ENCODE peak calls at places on chromosomes 11 and 22, in five cellular contexts. R, D, X, C and G are unnamed samples.

GRCh38 chr22:40414838-40415505 is 44.6 kb downstream of the SGSM3 start:
- DNase-seq in R (no peak), D (no peak), X (no peak), C (no peak), G (no peak)

GRCh38 chr11:2445948-2446551 is 1.2 kb downstream of the KCNQ1 start:
- DNase-seq in R (no peak), D (no peak), X (no peak), C (no peak), G (no peak)

GRCh38 chr11:118883368-118884071 is at the start of gene CXCR5:
- DNase-seq in R (peak; percentile 35), D (no peak), X (peak; percentile 18), C (no peak), G (peak; percentile 59)

GRCh38 chr11:29063630-29064361 is 953.0 kb downstream of the KCNA4 start:
- DNase-seq in R (peak; percentile 82), D (no peak), X (no peak), C (no peak), G (peak; percentile 14)

GRCh38 chr11:113873241-113873626 is 2.1 kb downstream of the USP28 start:
- DNase-seq in R (peak; percentile 32), D (no peak), X (no peak), C (no peak), G (peak; percentile 32)

GRCh38 chr22:42880815-42881214 is 23.7 kb upstream of the ARFGAP3 start:
- DNase-seq in R (no peak), D (no peak), X (no peak), C (no peak), G (no peak)

GRCh38 chr11:130769782-130770565 is 146.3 kb downstream of the SNX19 start:
- DNase-seq in R (peak; percentile 57), D (no peak), X (no peak), C (no peak), G (peak; percentile 22)

GRCh38 chr11:3156282-3156660 is 8.8 kb downstream of the OSBPL5 start:
- DNase-seq in R (no peak), D (no peak), X (no peak), C (no peak), G (no peak)

GRCh38 chr11:132022718-132023117 is 652.3 kb downstream of the NTM start:
- DNase-seq in R (peak; percentile 81), D (no peak), X (no peak), C (no peak), G (no peak)

GRCh38 chr22:27990879-27991278 is 71.8 kb upstream of the PITPNB start:
- DNase-seq in R (peak; percentile 8), D (peak; percentile 21), X (peak; percentile 78), C (peak; percentile 61), G (peak; percentile 49)

GRCh38 chr11:60847281-60847680 is 5.4 kb downstream of the CCDC86 start:
- DNase-seq in R (no peak), D (no peak), X (no peak), C (no peak), G (no peak)

GRCh38 chr11:92415246-92415645 is 190.6 kb downstream of the FAT3 start:
- DNase-seq in R (no peak), D (no peak), X (no peak), C (no peak), G (no peak)

GRCh38 chr11:84564867-84565184 is 1062.3 kb downstream of the DLG2 start:
- DNase-seq in R (no peak), D (no peak), X (no peak), C (no peak), G (no peak)

GRCh38 chr11:69878927-69879733 is 59.9 kb upstream of the FGF3 start:
- DNase-seq in R (no peak), D (no peak), X (no peak), C (no peak), G (no peak)

GRCh38 chr11:95549276-95549675 is 240.3 kb downstream of the FAM76B start:
- DNase-seq in R (no peak), D (no peak), X (no peak), C (no peak), G (no peak)

GRCh38 chr11:117226388-117227385 is 5.2 kb downstream of the PCSK7 start:
- DNase-seq in R (peak; percentile 78), D (peak; percentile 75), X (peak; percentile 90), C (no peak), G (peak; percentile 85)

GRCh38 chr11:45097721-45098493 is 48.5 kb upstream of the PRDM11 start:
- DNase-seq in R (peak; percentile 56), D (peak; percentile 89), X (peak; percentile 71), C (no peak), G (peak; percentile 72)

GRCh38 chr11:122149232-122149631 is 33.2 kb upstream of the BLID start:
- DNase-seq in R (no peak), D (no peak), X (no peak), C (no peak), G (no peak)

GRCh38 chr22:49481651-49482399 is 345.8 kb downstream of the BRD1 start:
- DNase-seq in R (no peak), D (no peak), X (no peak), C (no peak), G (no peak)

GRCh38 chr11:25441432-25441831 is 890.5 kb upstream of the ANO3 start:
- DNase-seq in R (no peak), D (no peak), X (no peak), C (no peak), G (no peak)

GRCh38 chr11:134658481-134659080 is 246.5 kb upstream of the B3GAT1 start:
- DNase-seq in R (no peak), D (no peak), X (no peak), C (no peak), G (no peak)

GRCh38 chr11:9017773-9018172 is 14.0 kb upstream of the NRIP3 start:
- DNase-seq in R (peak; percentile 46), D (no peak), X (peak; percentile 29), C (no peak), G (peak; percentile 45)

GRCh38 chr22:26952654-26953379 is 295.4 kb downstream of the MIAT start:
- DNase-seq in R (no peak), D (peak; percentile 42), X (no peak), C (peak; percentile 51), G (no peak)

GRCh38 chr11:3834349-3835099 is 6.2 kb downstream of the RHOG start:
- DNase-seq in R (no peak), D (no peak), X (no peak), C (no peak), G (no peak)

GRCh38 chr11:69620663-69621290 is 20.2 kb upstream of the CCND1 start:
- DNase-seq in R (no peak), D (no peak), X (no peak), C (no peak), G (no peak)

GRCh38 chr11:789951-790350 is at the start of gene CEND1:
- DNase-seq in R (peak; percentile 54), D (peak; percentile 51), X (peak; percentile 32), C (no peak), G (peak; percentile 24)

GRCh38 chr11:790721-791564 is 1.1 kb upstream of the CEND1 start:
- DNase-seq in R (no peak), D (no peak), X (no peak), C (no peak), G (peak; percentile 30)

GRCh38 chr11:787084-787675 is 2.7 kb downstream of the CEND1 start:
- DNase-seq in R (no peak), D (no peak), X (no peak), C (no peak), G (no peak)

GRCh38 chr11:788009-788640 is 1.8 kb downstream of the CEND1 start:
- DNase-seq in R (no peak), D (no peak), X (no peak), C (no peak), G (no peak)

GRCh38 chr11:788953-789940 is 643 bp downstream of the CEND1 start:
- DNase-seq in R (no peak), D (no peak), X (no peak), C (no peak), G (no peak)
- H3K4me3 ChIP-seq in R (no peak overlapping the region), D (peak overlapping the region; percentile 72), X (no peak overlapping the region), C (peak overlapping the region; percentile 44), G (no peak overlapping the region)

DNA sequence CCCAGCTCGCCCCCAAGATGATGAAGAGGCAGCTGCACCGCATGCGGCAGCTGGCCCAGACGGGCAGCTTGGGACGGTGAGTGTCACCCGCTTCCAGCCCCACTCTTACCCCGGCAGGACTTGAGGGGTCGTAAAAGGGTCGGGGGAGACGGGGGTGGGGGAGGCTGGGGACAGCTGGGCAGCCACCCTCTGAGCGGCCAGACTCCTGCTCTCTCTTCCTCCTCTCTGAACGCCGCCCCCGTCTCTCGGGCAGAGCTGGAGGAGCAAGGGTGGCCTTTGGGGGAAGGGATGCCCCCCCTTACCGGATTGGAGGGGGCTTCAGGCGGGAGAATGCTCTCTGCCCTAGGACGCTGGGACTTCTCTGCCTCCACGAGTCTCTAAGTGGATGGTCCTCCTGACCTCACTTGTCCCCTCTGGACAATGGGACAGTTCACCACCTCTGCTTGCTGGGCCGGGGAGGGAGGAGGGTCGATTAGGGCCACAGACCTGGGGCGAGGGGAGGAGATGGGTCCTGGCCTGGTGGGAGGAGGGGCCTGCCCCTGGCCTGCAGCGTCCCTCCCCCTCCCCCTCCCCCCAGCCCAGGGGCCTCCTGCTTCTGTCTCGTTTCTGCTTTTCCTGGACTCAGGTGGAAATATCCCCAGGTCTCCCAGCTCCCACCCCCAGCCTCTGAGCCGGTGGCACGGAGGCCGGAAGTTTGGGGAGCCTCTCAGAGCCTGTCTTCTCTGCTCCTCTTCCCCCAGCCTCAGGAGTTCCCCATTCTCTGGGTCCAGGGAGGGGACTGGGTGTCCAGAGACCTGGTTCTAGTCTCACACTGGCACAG is 512 bp downstream of the SH3BP1 start:
- DNase-seq in R (no peak), D (no peak), X (peak; percentile 22), C (no peak), G (peak; percentile 23)
- H3K14ac ChIP-seq in R (peak overlapping the region; percentile 90), D (peak overlapping the region; percentile 49), X (peak overlapping the region; percentile 78), C (no peak overlapping the region), G (peak overlapping the region; percentile 92)

GRCh38 chr11:64659417-64660144 is 63.4 kb downstream of the NRXN2 start:
- DNase-seq in R (peak; percentile 93), D (no peak), X (peak; percentile 91), C (no peak), G (peak; percentile 89)
- H3K23ac ChIP-seq in R (peak overlapping the region; percentile 79), D (no peak overlapping the region), X (no peak overlapping the region), C (no peak overlapping the region), G (no peak overlapping the region)

GRCh38 chr11:73221451-73221850 is 3.4 kb downstream of the P2RY2 start:
- DNase-seq in R (no peak), D (no peak), X (no peak), C (no peak), G (no peak)
- H3K4me3 ChIP-seq in R (no peak overlapping the region), D (no peak overlapping the region), X (no peak overlapping the region), C (no peak overlapping the region), G (no peak overlapping the region)

GRCh38 chr22:25838960-25839741 is 97.2 kb downstream of the MYO18B start:
- DNase-seq in R (no peak), D (no peak), X (no peak), C (no peak), G (no peak)
- H3K14ac ChIP-seq in R (no peak overlapping the region), D (no peak overlapping the region), X (no peak overlapping the region), C (no peak overlapping the region), G (no peak overlapping the region)

GRCh38 chr11:68383976-68384501 is 71.6 kb downstream of the LRP5 start:
- DNase-seq in R (peak; percentile 40), D (peak; percentile 56), X (peak; percentile 67), C (peak; percentile 33), G (peak; percentile 44)
- H3K23ac ChIP-seq in R (no peak overlapping the region), D (peak overlapping the region; percentile 6), X (no peak overlapping the region), C (no peak overlapping the region), G (no peak overlapping the region)